ENCODE peak calls at places on chromosomes 16 and 17, in five cellular contexts. V, R, U, C and J are unnamed samples.

GRCh38 chr17:4072487-4073157 is 70.2 kb downstream of the ZZEF1 start:
- DNase-seq in V (no peak), R (no peak), U (no peak), C (no peak), J (no peak)

GRCh38 chr16:69890114-69890890 is 60.8 kb upstream of the CLEC18A start:
- DNase-seq in V (no peak), R (peak; percentile 9), U (no peak), C (no peak), J (no peak)

GRCh38 chr17:4541328-4542002 is 13.7 kb downstream of the MYBBP1A start:
- DNase-seq in V (no peak), R (no peak), U (no peak), C (no peak), J (no peak)

GRCh38 chr17:40355804-40356758 is 8.5 kb downstream of the GJD3 start:
- DNase-seq in V (no peak), R (no peak), U (no peak), C (no peak), J (no peak)

GRCh38 chr17:29968271-29968670 is 26.8 kb downstream of the EFCAB5 start:
- DNase-seq in V (no peak), R (no peak), U (no peak), C (no peak), J (no peak)

GRCh38 chr16:1458336-1458976 is 14.1 kb upstream of the CCDC154 start:
- DNase-seq in V (no peak), R (no peak), U (no peak), C (no peak), J (no peak)

GRCh38 chr17:72244494-72244893 is 123.7 kb downstream of the SOX9 start:
- DNase-seq in V (no peak), R (no peak), U (no peak), C (no peak), J (no peak)

GRCh38 chr16:84892097-84892496 is 72.3 kb downstream of the CRISPLD2 start:
- DNase-seq in V (no peak), R (no peak), U (no peak), C (no peak), J (no peak)

GRCh38 chr16:28210979-28211505 is 723 bp downstream of the XPO6 start:
- DNase-seq in V (peak; percentile 30), R (peak; percentile 73), U (peak; percentile 51), C (peak; percentile 57), J (peak; percentile 50)

GRCh38 chr17:74822329-74823175 is 37.1 kb downstream of the GRIN2C start:
- DNase-seq in V (no peak), R (no peak), U (no peak), C (no peak), J (no peak)

GRCh38 chr16:27216297-27216885 is 13.1 kb downstream of the KDM8 start:
- DNase-seq in V (no peak), R (no peak), U (no peak), C (no peak), J (no peak)

GRCh38 chr16:89014611-89015230 is 37.7 kb upstream of the CBFA2T3 start:
- DNase-seq in V (no peak), R (no peak), U (no peak), C (no peak), J (no peak)

GRCh38 chr17:43822566-43823190 is 10.3 kb downstream of the MPP3 start:
- DNase-seq in V (no peak), R (peak; percentile 27), U (no peak), C (no peak), J (no peak)

GRCh38 chr16:57041182-57042156 is 50.9 kb upstream of the CPNE2 start:
- DNase-seq in V (peak; percentile 73), R (peak; percentile 49), U (no peak), C (peak; percentile 75), J (peak; percentile 63)

GRCh38 chr16:55526448-55526847 is 17.6 kb downstream of the LPCAT2 start:
- DNase-seq in V (no peak), R (no peak), U (no peak), C (no peak), J (no peak)

GRCh38 chr17:73281926-73282325 is 20.2 kb upstream of the CPSF4L start:
- DNase-seq in V (no peak), R (no peak), U (no peak), C (no peak), J (no peak)

GRCh38 chr17:29407856-29408255 is 17.7 kb downstream of the TAOK1 start:
- DNase-seq in V (no peak), R (no peak), U (no peak), C (no peak), J (no peak)

GRCh38 chr16:27982184-27982583 is 81.3 kb downstream of the GSG1L start:
- DNase-seq in V (no peak), R (no peak), U (no peak), C (no peak), J (no peak)

GRCh38 chr17:78185981-78186688 is 717 bp downstream of the TK1 start:
- DNase-seq in V (no peak), R (peak; percentile 61), U (peak; percentile 19), C (no peak), J (no peak)

GRCh38 chr17:82551779-82552457 is 32.4 kb downstream of the FOXK2 start:
- DNase-seq in V (peak; percentile 69), R (peak; percentile 79), U (peak; percentile 55), C (peak; percentile 63), J (peak; percentile 66)

GRCh38 chr17:60102632-60103047 is 23.9 kb upstream of the HEATR6 start:
- DNase-seq in V (peak; percentile 18), R (peak; percentile 38), U (no peak), C (peak; percentile 9), J (no peak)

GRCh38 chr17:65593870-65594584 is 32.6 kb upstream of the AXIN2 start:
- DNase-seq in V (no peak), R (no peak), U (no peak), C (no peak), J (no peak)

GRCh38 chr16:20385844-20386832 is 18.4 kb downstream of the PDILT start:
- DNase-seq in V (peak; percentile 33), R (peak; percentile 55), U (peak; percentile 26), C (peak; percentile 43), J (peak; percentile 20)

GRCh38 chr16:8631373-8631772 is 9.9 kb downstream of the METTL22 start:
- DNase-seq in V (no peak), R (no peak), U (no peak), C (no peak), J (no peak)

GRCh38 chr17:81976332-81977210 is 858 bp upstream of the ASPSCR1 start:
- DNase-seq in V (no peak), R (peak; percentile 39), U (no peak), C (no peak), J (no peak)

GRCh38 chr16:11497851-11498289 is 88.8 kb downstream of the LITAF start:
- DNase-seq in V (no peak), R (peak; percentile 28), U (no peak), C (no peak), J (no peak)

GRCh38 chr16:50428116-50428515 is 59.3 kb upstream of the BRD7 start:
- DNase-seq in V (no peak), R (no peak), U (no peak), C (no peak), J (no peak)

GRCh38 chr17:32161029-32161428 is 18.7 kb downstream of the RHOT1 start:
- DNase-seq in V (no peak), R (no peak), U (no peak), C (no peak), J (no peak)

GRCh38 chr17:40528692-40529417 is 27.4 kb upstream of the TNS4 start:
- DNase-seq in V (no peak), R (no peak), U (no peak), C (no peak), J (no peak)

GRCh38 chr16:57637965-57638364 is 9.5 kb downstream of the ADGRG1 start:
- DNase-seq in V (no peak), R (no peak), U (no peak), C (no peak), J (no peak)

GRCh38 chr17:21019976-21020575 is 22.7 kb downstream of the USP22 start:
- DNase-seq in V (peak; percentile 26), R (peak; percentile 28), U (no peak), C (peak; percentile 32), J (peak; percentile 28)

GRCh38 chr16:22623351-22623781 is 112.7 kb downstream of the NPIPB5 start:
- DNase-seq in V (no peak), R (no peak), U (no peak), C (no peak), J (no peak)

GRCh38 chr17:41520821-41521521 is 2.3 kb upstream of the KRT15 start:
- DNase-seq in V (no peak), R (peak; percentile 90), U (peak; percentile 38), C (no peak), J (no peak)

GRCh38 chr16:28182183-28182582 is 29.6 kb downstream of the XPO6 start:
- DNase-seq in V (no peak), R (no peak), U (no peak), C (no peak), J (no peak)